ENCODE peak calls at places on chromosomes 12 and 14, in five cellular contexts. One of them, this sample, is unnamed.

GRCh38 chr14:61462566-61463195 is 141.3 kb downstream of the PRKCH start:
- DNase-seq in HCT116: no peak
- DNase-seq in A549: peak
- DNase-seq in lung: no peak
- DNase-seq in H9: no peak
- DNase-seq in this sample: no peak

GRCh38 chr14:32038876-32039275 is 38.2 kb upstream of the ARHGAP5 start:
- DNase-seq in HCT116: no peak
- DNase-seq in A549: no peak
- DNase-seq in lung: no peak
- DNase-seq in H9: no peak
- DNase-seq in this sample: no peak

GRCh38 chr12:59780605-59781135 is 184.8 kb downstream of the SLC16A7 start:
- DNase-seq in HCT116: peak
- DNase-seq in A549: peak
- DNase-seq in lung: no peak
- DNase-seq in H9: no peak
- DNase-seq in this sample: peak

GRCh38 chr14:87935895-87936294 is 57.1 kb downstream of the GALC start:
- DNase-seq in HCT116: no peak
- DNase-seq in A549: no peak
- DNase-seq in lung: no peak
- DNase-seq in H9: no peak
- DNase-seq in this sample: no peak

GRCh38 chr12:110846615-110847566 is at the start of gene CCDC63:
- DNase-seq in HCT116: peak
- DNase-seq in A549: peak
- DNase-seq in lung: peak
- DNase-seq in H9: peak
- DNase-seq in this sample: no peak

GRCh38 chr12:87827638-87828264 is 201.4 kb downstream of the C12orf50 start:
- DNase-seq in HCT116: peak
- DNase-seq in A549: peak
- DNase-seq in lung: no peak
- DNase-seq in H9: no peak
- DNase-seq in this sample: peak

GRCh38 chr14:105641075-105641937 is 114.9 kb downstream of the TMEM121 start:
- DNase-seq in HCT116: no peak
- DNase-seq in A549: no peak
- DNase-seq in lung: no peak
- DNase-seq in H9: no peak
- DNase-seq in this sample: no peak

GRCh38 chr12:107684029-107684790 is 1.4 kb upstream of the PWP1 start:
- DNase-seq in HCT116: no peak
- DNase-seq in A549: no peak
- DNase-seq in lung: no peak
- DNase-seq in H9: no peak
- DNase-seq in this sample: no peak

GRCh38 chr12:3603576-3603975 is 112.6 kb downstream of the PRMT8 start:
- DNase-seq in HCT116: no peak
- DNase-seq in A549: no peak
- DNase-seq in lung: no peak
- DNase-seq in H9: no peak
- DNase-seq in this sample: no peak

GRCh38 chr14:74612346-74613021 is 447 bp upstream of the LTBP2 start:
- DNase-seq in HCT116: no peak
- DNase-seq in A549: peak
- DNase-seq in lung: peak
- DNase-seq in H9: peak
- DNase-seq in this sample: peak

GRCh38 chr12:43742106-43742505 is 16.5 kb downstream of the PUS7L start:
- DNase-seq in HCT116: no peak
- DNase-seq in A549: no peak
- DNase-seq in lung: no peak
- DNase-seq in H9: no peak
- DNase-seq in this sample: peak

GRCh38 chr14:61761557-61761956 is 663 bp upstream of the SNAPC1 start:
- DNase-seq in HCT116: no peak
- DNase-seq in A549: no peak
- DNase-seq in lung: no peak
- DNase-seq in H9: no peak
- DNase-seq in this sample: no peak

GRCh38 chr14:20667957-20668356 is 16.4 kb upstream of the RNASE4 start:
- DNase-seq in HCT116: no peak
- DNase-seq in A549: no peak
- DNase-seq in lung: no peak
- DNase-seq in H9: no peak
- DNase-seq in this sample: no peak

GRCh38 chr12:112833939-112834338 is 42.4 kb downstream of the RPH3A start:
- DNase-seq in HCT116: no peak
- DNase-seq in A549: peak
- DNase-seq in lung: no peak
- DNase-seq in H9: no peak
- DNase-seq in this sample: no peak

GRCh38 chr12:74741113-74741512 is 203.5 kb downstream of the ATXN7L3B start:
- DNase-seq in HCT116: no peak
- DNase-seq in A549: no peak
- DNase-seq in lung: no peak
- DNase-seq in H9: no peak
- DNase-seq in this sample: no peak

GRCh38 chr12:57173683-57174082 is 26.3 kb upstream of the LRP1-AS start:
- DNase-seq in HCT116: no peak
- DNase-seq in A549: no peak
- DNase-seq in lung: no peak
- DNase-seq in H9: no peak
- DNase-seq in this sample: no peak

GRCh38 chr12:47207005-47207717 is 127.4 kb upstream of the AMIGO2 start:
- DNase-seq in HCT116: no peak
- DNase-seq in A549: no peak
- DNase-seq in lung: peak
- DNase-seq in H9: no peak
- DNase-seq in this sample: no peak

GRCh38 chr12:92408072-92408900 is 262.6 kb upstream of the BTG1 start:
- DNase-seq in HCT116: peak
- DNase-seq in A549: peak
- DNase-seq in lung: peak
- DNase-seq in H9: peak
- DNase-seq in this sample: peak

GRCh38 chr12:77754086-77754485 is 76.6 kb upstream of the NAV3 start:
- DNase-seq in HCT116: no peak
- DNase-seq in A549: no peak
- DNase-seq in lung: no peak
- DNase-seq in H9: no peak
- DNase-seq in this sample: no peak

GRCh38 chr14:36771256-36771655 is 109.6 kb downstream of the PAX9 start:
- DNase-seq in HCT116: no peak
- DNase-seq in A549: peak
- DNase-seq in lung: no peak
- DNase-seq in H9: no peak
- DNase-seq in this sample: no peak

GRCh38 chr14:36766974-36767373 is 105.3 kb downstream of the PAX9 start:
- DNase-seq in HCT116: no peak
- DNase-seq in A549: no peak
- DNase-seq in lung: no peak
- DNase-seq in H9: no peak
- DNase-seq in this sample: no peak

GRCh38 chr14:36773136-36773540 is 111.5 kb downstream of the PAX9 start:
- DNase-seq in HCT116: peak
- DNase-seq in A549: peak
- DNase-seq in lung: no peak
- DNase-seq in H9: no peak
- DNase-seq in this sample: peak

GRCh38 chr14:36768638-36769337 is 107.1 kb downstream of the PAX9 start:
- DNase-seq in HCT116: no peak
- DNase-seq in A549: no peak
- DNase-seq in lung: no peak
- DNase-seq in H9: no peak
- DNase-seq in this sample: no peak

DNA sequence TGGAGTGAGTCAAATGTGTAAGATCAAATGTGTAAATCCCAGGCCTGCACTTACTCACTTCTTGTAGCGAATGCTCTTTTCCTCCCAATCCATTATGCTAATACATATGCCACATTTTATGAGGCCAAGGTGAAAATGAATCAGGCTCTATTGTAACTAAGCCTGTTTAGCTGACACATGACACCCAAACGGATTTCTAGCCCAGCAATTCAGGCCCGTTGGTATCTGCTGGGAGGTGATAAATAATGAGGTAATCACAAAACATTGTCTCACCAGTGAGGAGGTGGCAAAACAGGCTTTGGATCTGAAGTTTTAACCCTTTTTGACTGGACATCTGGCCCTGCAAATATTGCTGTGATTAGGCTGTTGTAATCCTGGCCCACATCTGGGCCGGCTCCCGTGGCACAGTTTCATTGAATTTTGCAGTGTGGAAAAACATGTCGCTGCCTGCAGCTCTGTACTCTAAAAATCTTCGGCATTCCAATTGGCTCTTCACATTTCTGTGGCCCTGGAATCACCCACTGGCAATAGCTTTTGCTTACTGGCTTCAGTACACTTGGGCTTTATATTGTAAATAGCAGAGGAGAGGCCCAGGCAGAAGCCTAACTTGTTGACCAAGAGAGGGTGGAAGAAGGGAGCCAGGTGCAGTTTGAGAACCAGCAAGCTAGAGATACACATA is 106.1 kb downstream of the PAX9 start:
- DNase-seq in HCT116: no peak
- DNase-seq in A549: no peak
- DNase-seq in lung: no peak
- DNase-seq in H9: no peak
- DNase-seq in this sample: peak
- H3K27ac ChIP-seq in HCT116: no peak
- H3K27ac ChIP-seq in A549: no peak
- H3K27ac ChIP-seq in lung: no peak
- H3K27ac ChIP-seq in H9: peak
- H3K27ac ChIP-seq in this sample: peak

GRCh38 chr14:45664668-45665356 is 411.8 kb upstream of the MIS18BP1 start:
- DNase-seq in HCT116: no peak
- DNase-seq in A549: peak
- DNase-seq in lung: no peak
- DNase-seq in H9: peak
- DNase-seq in this sample: no peak
- TF ChIP-seq CTCF in HCT116: peak
- TF ChIP-seq CTCF in A549: no peak
- TF ChIP-seq CTCF in lung: no peak
- TF ChIP-seq CTCF in H9: peak
- TF ChIP-seq CTCF in this sample: peak

DNA sequence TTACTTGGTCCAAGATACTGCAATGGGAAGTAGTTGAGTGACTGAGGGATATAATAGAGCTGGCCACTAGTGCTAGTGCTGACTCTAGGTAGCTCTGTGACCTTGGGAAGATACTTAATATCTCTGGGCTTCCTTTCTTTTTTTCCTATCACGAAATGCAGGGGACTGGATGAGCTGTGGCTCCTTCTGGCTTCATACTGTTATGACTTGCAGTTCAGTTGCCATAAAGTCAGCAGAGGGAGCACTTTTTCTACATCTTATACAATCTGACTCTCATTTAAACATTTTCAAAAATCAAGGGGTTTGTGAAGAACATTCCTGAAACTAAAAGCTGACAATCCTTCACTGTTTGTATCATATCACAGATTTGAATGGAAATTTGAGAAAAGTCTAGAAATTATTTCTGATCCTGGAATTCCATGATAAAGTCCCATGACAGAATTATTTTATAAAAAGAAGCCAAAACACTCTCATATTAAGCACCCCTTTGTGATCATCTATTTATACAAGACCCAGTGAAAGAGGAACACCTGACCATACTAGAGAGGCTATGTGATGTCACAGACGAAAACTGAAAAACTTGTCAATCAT is 5.4 kb downstream of the BHLHE41 start:
- DNase-seq in HCT116: peak
- DNase-seq in A549: peak
- DNase-seq in lung: no peak
- DNase-seq in H9: no peak
- DNase-seq in this sample: no peak
- H3K27ac ChIP-seq in HCT116: no peak
- H3K27ac ChIP-seq in A549: no peak
- H3K27ac ChIP-seq in lung: no peak
- H3K27ac ChIP-seq in H9: no peak
- H3K27ac ChIP-seq in this sample: no peak

DNA sequence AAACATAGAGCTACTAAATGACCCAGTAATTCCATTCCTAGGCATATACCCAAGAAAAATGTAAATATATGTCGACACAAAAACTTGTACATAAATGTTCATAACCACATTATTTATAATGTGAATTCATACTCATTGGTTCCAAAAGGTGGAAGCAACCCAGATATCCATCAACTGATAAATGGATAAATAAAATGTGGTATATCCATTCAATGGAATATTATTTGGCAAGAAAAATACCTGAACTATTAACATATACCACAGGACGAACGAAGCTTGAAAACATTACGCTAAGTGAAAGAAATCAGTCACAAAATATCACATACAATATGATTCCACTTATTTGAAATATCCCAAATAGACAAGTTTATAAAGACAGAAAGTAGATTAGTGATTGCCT is 99.0 kb upstream of the SOX5 start:
- DNase-seq in HCT116: no peak
- DNase-seq in A549: no peak
- DNase-seq in lung: no peak
- DNase-seq in H9: no peak
- DNase-seq in this sample: no peak
- TF ChIP-seq CTCF in HCT116: no peak
- TF ChIP-seq CTCF in A549: no peak
- TF ChIP-seq CTCF in lung: no peak
- TF ChIP-seq CTCF in H9: no peak
- TF ChIP-seq CTCF in this sample: no peak

DNA sequence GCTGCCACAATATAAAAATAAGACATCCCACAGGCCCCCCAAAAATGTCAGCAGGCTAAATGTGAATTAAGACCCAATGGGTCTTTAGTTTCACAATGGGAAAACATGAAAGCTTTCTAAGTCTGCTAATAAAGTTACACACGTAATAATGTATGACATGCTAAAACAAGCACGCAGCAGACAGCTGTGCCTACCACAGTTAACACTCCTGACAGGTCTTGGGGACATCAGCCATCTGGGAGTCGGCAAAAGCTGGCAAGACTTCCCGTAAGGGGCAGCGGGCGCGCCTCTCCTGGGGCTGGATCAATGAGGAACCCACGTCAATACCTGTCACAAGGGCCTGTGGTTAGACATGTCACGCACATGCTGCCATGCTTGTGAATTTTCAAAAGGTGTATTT is 45.1 kb downstream of the ACTN1 start:
- DNase-seq in HCT116: no peak
- DNase-seq in A549: no peak
- DNase-seq in lung: no peak
- DNase-seq in H9: no peak
- DNase-seq in this sample: no peak
- H3K27ac ChIP-seq in HCT116: no peak
- H3K27ac ChIP-seq in A549: peak
- H3K27ac ChIP-seq in lung: peak
- H3K27ac ChIP-seq in H9: no peak
- H3K27ac ChIP-seq in this sample: no peak

This sample was measured in foreskin keratinocyte.